ENCODE peak calls at places on chromosomes 3 and 15, in nine cellular contexts. V, W, I, U, N, C, T, F and K are unnamed samples. For H3K4me1, the result is how much of the 10 kb centered on the place peaks cover.

GRCh38 chr3:2099028-2099671 is 484 bp downstream of the CNTN4 start:
- DNase-seq in V (no peak), W (peak), I (no peak), U (peak), N (no peak), C (peak), T (no peak), F (peak), K (no peak)

GRCh38 chr3:45034612-45035252 is 8.6 kb downstream of the CLEC3B start:
- DNase-seq in V (peak), W (peak), I (no peak), U (no peak), N (peak), C (peak), T (peak), F (peak), K (peak)

GRCh38 chr3:7504886-7505775 is 644.2 kb downstream of the GRM7 start:
- DNase-seq in V (no peak), W (no peak), I (peak), U (peak), N (no peak), C (no peak), T (peak), F (no peak), K (no peak)

GRCh38 chr15:50816191-50816590 is 50.7 kb upstream of the SPPL2A start:
- DNase-seq in V (no peak), W (peak), I (no peak), U (no peak), N (no peak), C (peak), T (no peak), F (no peak), K (peak)

GRCh38 chr3:14812196-14812785 is 6.5 kb upstream of the FGD5 start:
- DNase-seq in V (no peak), W (no peak), I (no peak), U (no peak), N (no peak), C (no peak), T (no peak), F (no peak), K (no peak)

GRCh38 chr3:151002582-151002981 is 30.1 kb upstream of the CLRN1 start:
- DNase-seq in V (no peak), W (no peak), I (no peak), U (no peak), N (no peak), C (no peak), T (no peak), F (no peak), K (no peak)

GRCh38 chr3:124360140-124360539 is 368.2 kb upstream of the ROPN1 start:
- DNase-seq in V (no peak), W (no peak), I (no peak), U (no peak), N (no peak), C (no peak), T (no peak), F (no peak), K (no peak)

GRCh38 chr15:29693225-29693624 is 129.0 kb downstream of the TJP1 start:
- DNase-seq in V (no peak), W (no peak), I (no peak), U (no peak), N (no peak), C (no peak), T (no peak), F (no peak), K (no peak)

GRCh38 chr3:128917291-128917690 is 37.9 kb downstream of the ACAD9 start:
- DNase-seq in V (no peak), W (no peak), I (no peak), U (no peak), N (no peak), C (no peak), T (no peak), F (no peak), K (no peak)

GRCh38 chr3:71583569-71584215 is at the start of gene FOXP1:
- DNase-seq in V (peak), W (peak), I (peak), U (peak), N (peak), C (peak), T (peak), F (peak), K (peak)

GRCh38 chr15:83598031-83598430 is 55.9 kb upstream of the ADAMTSL3 start:
- DNase-seq in V (no peak), W (no peak), I (no peak), U (no peak), N (no peak), C (no peak), T (no peak), F (no peak), K (no peak)

GRCh38 chr15:60520825-60521368 is 42.0 kb upstream of the ICE2 start:
- DNase-seq in V (no peak), W (peak), I (peak), U (peak), N (peak), C (peak), T (peak), F (peak), K (peak)

GRCh38 chr3:23761440-23761896 is 44.3 kb upstream of the UBE2E1 start:
- DNase-seq in V (no peak), W (peak), I (no peak), U (peak), N (no peak), C (peak), T (no peak), F (no peak), K (no peak)

GRCh38 chr3:159804726-159805410 is 183.8 kb upstream of the IL12A start:
- DNase-seq in V (peak), W (peak), I (peak), U (peak), N (no peak), C (peak), T (no peak), F (peak), K (no peak)

GRCh38 chr3:66047321-66048050 is 8.8 kb upstream of the MAGI1 start:
- DNase-seq in V (no peak), W (no peak), I (no peak), U (no peak), N (no peak), C (no peak), T (no peak), F (peak), K (no peak)

GRCh38 chr15:69898243-69898642 is 199.5 kb downstream of the TLE3 start:
- DNase-seq in V (no peak), W (no peak), I (no peak), U (no peak), N (no peak), C (no peak), T (no peak), F (no peak), K (no peak)

GRCh38 chr3:186209810-186210752 is 101.2 kb upstream of the ETV5 start:
- DNase-seq in V (peak), W (peak), I (no peak), U (peak), N (no peak), C (peak), T (peak), F (no peak), K (peak)

GRCh38 chr15:98077186-98077585 is 116.7 kb downstream of the ARRDC4 start:
- DNase-seq in V (no peak), W (peak), I (no peak), U (no peak), N (no peak), C (peak), T (no peak), F (peak), K (peak)

GRCh38 chr3:158532099-158532734 is 38.8 kb upstream of the MLF1 start:
- DNase-seq in V (no peak), W (no peak), I (peak), U (peak), N (no peak), C (no peak), T (no peak), F (no peak), K (no peak)

GRCh38 chr15:83248151-83248851 is 36.2 kb downstream of the BNC1 start:
- DNase-seq in V (no peak), W (no peak), I (peak), U (peak), N (no peak), C (peak), T (no peak), F (no peak), K (no peak)

GRCh38 chr3:24377218-24377993 is 117.2 kb downstream of the THRB start:
- DNase-seq in V (peak), W (no peak), I (no peak), U (no peak), N (no peak), C (no peak), T (no peak), F (peak), K (no peak)

GRCh38 chr3:61848885-61849284 is 287.5 kb downstream of the PTPRG start:
- DNase-seq in V (no peak), W (no peak), I (no peak), U (no peak), N (no peak), C (no peak), T (no peak), F (no peak), K (no peak)

GRCh38 chr3:194474675-194475074 is 12.1 kb downstream of the ATP13A3 start:
- DNase-seq in V (no peak), W (no peak), I (no peak), U (no peak), N (no peak), C (no peak), T (no peak), F (no peak), K (no peak)

GRCh38 chr3:10518506-10519150 is 13.2 kb upstream of the ATP2B2 start:
- DNase-seq in V (peak), W (no peak), I (no peak), U (no peak), N (peak), C (no peak), T (peak), F (no peak), K (no peak)

GRCh38 chr3:177764377-177764912 is 567.2 kb upstream of the TBL1XR1 start:
- DNase-seq in V (no peak), W (no peak), I (no peak), U (no peak), N (no peak), C (no peak), T (no peak), F (no peak), K (no peak)

GRCh38 chr3:55521086-55522060 is 34.3 kb upstream of the WNT5A start:
- DNase-seq in V (no peak), W (peak), I (no peak), U (peak), N (no peak), C (no peak), T (no peak), F (no peak), K (no peak)

GRCh38 chr3:14532691-14533456 is 7.3 kb downstream of the GRIP2 start:
- DNase-seq in V (no peak), W (peak), I (no peak), U (peak), N (no peak), C (peak), T (peak), F (peak), K (peak)

GRCh38 chr15:78841891-78842290 is 30.6 kb upstream of the ADAMTS7 start:
- DNase-seq in V (no peak), W (no peak), I (no peak), U (no peak), N (no peak), C (no peak), T (no peak), F (no peak), K (no peak)

GRCh38 chr3:174862666-174863065 is 3.5 kb downstream of the NAALADL2 start:
- DNase-seq in V (no peak), W (no peak), I (no peak), U (no peak), N (no peak), C (no peak), T (no peak), F (no peak), K (no peak)

GRCh38 chr15:43792761-43793493 is 807 bp downstream of the SERF2 start:
- DNase-seq in V (no peak), W (peak), I (no peak), U (peak), N (no peak), C (peak), T (peak), F (no peak), K (peak)

DNA sequence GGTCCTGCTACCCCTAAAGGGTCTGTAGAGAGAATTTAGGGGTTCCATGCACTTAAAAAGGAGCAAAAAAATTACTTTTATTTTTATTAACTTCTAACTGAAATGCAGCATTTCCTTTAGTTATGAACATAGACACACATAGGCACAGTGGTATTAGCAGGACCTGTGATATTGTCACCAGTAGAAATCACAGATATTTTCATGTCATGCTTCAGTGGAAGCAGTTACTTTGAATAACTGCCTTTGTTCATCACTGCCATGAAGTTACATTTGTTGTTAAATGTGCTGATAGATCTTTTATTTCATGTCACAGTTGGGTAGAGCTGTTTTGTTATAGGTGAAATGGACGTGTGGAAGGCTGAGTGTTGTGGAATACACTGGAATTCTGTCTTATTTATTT is 37.4 kb downstream of the TRAK1 start:
- DNase-seq in V (no peak), W (no peak), I (no peak), U (no peak), N (no peak), C (no peak), T (no peak), F (no peak), K (no peak)
- H3K4me3 ChIP-seq in V (no peak), W (no peak), I (no peak), U (no peak), N (no peak), C (no peak), T (no peak), F (no peak), K (no peak)

GRCh38 chr15:85770014-85770721 is 24.6 kb downstream of the KLHL25 start:
- DNase-seq in V (no peak), W (no peak), I (no peak), U (no peak), N (no peak), C (no peak), T (no peak), F (no peak), K (no peak)

GRCh38 chr15:85767785-85768529 is 26.8 kb downstream of the KLHL25 start:
- DNase-seq in V (no peak), W (no peak), I (no peak), U (no peak), N (no peak), C (no peak), T (no peak), F (no peak), K (peak)

GRCh38 chr15:85770722-85771041 is 24.0 kb downstream of the KLHL25 start:
- DNase-seq in V (no peak), W (no peak), I (no peak), U (no peak), N (no peak), C (no peak), T (no peak), F (no peak), K (no peak)

GRCh38 chr15:85768595-85769168 is 26.0 kb downstream of the KLHL25 start:
- DNase-seq in V (no peak), W (no peak), I (no peak), U (no peak), N (no peak), C (no peak), T (no peak), F (no peak), K (peak)

DNA sequence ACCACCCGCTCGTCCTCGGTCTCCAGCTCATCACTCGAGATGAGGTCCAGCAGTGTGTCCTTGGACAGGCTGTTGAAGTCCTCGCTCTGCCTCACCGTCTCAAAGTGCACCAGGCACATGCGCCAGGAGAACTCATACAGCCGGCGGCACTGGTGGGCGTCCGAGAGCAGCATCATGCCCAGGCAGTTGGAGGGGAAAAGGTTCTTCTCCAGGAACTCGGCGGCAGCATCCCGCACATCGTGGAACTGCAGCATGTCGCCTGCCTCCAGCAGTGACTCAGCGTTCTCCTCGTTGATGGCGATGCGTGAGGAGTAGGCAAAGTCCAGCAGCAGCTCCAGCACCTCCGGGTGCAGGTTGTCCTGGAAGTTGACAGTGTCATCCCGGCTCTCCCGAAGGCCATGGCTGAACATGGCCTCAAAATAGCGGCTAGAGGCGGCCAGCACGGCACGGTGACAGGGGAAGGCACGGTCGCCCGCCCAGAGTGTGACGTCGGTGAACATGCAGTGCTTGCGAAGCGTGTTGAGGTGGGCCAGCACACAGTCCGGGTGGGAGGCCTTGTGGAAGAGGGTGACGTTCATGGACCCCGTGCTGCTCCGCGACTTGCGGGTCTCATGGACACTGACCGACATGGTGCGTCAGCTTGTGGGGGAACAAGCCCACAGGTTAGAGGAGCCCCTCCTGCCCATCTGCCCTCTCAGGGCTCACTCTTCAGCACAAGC is 25.4 kb downstream of the KLHL25 start:
- DNase-seq in V (no peak), W (no peak), I (no peak), U (no peak), N (no peak), C (no peak), T (no peak), F (no peak), K (peak)
- H3K4me1 ChIP-seq in V (under half), W (under half), I (under half), U (under half), N (under half), C (under half), T (under half), F (under half), K (under half)

DNA sequence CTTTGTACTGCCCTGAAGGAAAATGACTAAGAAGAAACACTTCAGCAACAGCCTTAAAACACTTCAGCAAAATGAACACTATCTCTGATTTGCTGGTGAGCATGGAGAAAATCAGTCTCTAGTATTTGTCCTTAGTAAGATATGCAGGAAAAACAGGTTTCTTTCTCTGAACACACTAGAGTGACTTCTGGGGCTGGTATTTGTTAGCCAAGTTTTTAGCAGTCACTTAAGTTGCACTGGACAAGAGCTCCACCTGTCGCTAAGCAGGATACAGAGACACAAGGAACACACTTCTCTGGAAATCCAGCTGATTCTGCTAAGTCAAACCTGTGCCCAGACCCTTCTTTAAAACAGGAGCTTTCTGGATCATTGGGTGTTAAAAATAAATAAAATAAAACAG is 65.3 kb downstream of the CHAC1 start:
- DNase-seq in V (no peak), W (peak), I (no peak), U (peak), N (no peak), C (peak), T (no peak), F (no peak), K (no peak)
- TF ChIP-seq CTCF in V (no peak), W (peak), I (peak), U (no peak), N (no peak), C (peak), T (peak), F (peak), K (peak)

DNA sequence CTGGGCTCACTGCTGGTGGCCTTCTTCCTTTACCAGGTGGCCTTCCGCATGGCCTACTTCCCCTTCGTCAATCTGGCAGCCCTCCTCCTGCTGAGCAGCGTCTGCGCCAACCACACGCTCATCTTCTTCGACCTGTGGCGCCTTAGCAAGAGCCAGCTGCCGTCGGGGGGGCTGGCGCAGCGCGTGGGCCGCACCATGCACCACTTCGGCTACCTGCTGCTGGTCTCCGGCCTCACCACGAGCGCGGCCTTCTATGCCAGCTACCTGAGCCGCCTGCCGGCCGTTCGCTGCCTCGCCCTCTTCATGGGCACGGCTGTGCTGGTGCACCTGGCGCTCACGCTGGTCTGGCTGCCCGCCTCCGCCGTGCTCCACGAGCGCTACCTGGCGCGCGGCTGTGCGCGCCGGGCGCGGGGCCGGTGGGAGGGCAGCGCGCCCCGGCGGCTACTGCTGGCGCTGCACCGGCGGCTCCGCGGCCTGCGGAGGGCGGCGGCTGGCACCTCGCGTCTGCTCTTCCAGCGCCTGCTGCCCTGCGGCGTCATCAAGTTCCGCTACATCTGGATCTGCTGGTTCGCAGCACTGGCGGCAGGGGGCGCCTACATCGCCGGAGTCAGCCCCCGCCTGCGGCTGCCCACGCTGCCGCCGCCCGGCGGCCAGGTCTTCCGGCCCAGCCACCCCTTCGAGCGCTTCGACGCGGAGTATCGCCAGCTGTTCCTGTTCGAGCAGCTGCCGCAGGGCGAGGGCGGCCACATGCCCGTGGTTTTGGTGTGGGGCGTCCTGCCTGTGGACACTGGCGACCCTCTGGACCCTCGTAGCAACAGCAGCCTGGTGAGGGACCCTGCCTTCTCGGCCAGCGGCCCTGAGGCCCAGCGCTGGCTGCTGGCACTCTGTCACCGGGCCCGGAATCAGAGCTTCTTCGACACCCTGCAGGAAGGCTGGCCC is 9.9 kb downstream of the DISP2 start:
- DNase-seq in V (peak), W (peak), I (no peak), U (peak), N (peak), C (peak), T (peak), F (peak), K (peak)
- H3K4me3 ChIP-seq in V (peak), W (peak), I (peak), U (peak), N (peak), C (peak), T (peak), F (peak), K (no peak)

DNA sequence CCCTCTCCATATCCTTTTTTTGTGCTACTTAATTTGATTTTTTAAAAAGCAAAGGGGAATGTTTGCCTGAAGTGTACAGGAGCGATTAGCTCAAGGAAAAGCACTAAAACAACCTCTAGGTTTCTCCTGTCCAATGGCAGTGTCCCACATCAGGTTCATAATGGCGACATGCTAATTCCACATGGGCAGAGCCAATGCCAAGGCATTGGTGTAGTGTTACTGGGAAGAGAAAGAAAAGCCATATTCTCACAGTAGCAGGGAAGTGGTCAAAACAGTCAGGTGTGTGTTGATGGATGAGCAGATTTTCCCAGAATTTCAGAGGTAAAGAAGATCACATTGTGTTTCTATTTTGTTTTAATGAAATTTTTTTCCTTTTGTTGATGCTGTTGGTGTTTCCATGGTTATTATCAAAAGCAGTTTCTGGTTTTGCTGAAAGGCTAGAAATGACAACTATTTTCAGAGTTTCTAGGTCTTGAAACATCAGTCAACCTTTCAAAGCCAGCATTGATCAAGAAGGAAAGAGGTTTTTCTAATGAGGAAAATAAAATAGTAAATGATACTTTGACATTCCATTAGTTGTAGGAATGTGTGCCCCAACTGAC is 65.2 kb downstream of the FNDC3B start:
- DNase-seq in V (no peak), W (no peak), I (no peak), U (peak), N (no peak), C (no peak), T (no peak), F (no peak), K (no peak)
- H3K4me1 ChIP-seq in V (half or more), W (half or more), I (half or more), U (half or more), N (half or more), C (under half), T (half or more), F (under half), K (under half)